ENCODE peak calls at places on chromosomes 2 and 18, in ten cellular contexts. One of them, this sample, is unnamed.
A peak's percentile ranks its signal among the peaks of the same experiment; 100 is the strongest.

GRCh38 chr2:23487735-23488492 is 102.9 kb downstream of the KLHL29 start:
- DNase-seq in hepatocyte: no peak
- DNase-seq in CD8-positive, alpha-beta T cell: no peak
- DNase-seq in uterus: no peak
- DNase-seq in esophagus squamous epithelium: no peak
- DNase-seq in breast epithelium: no peak
- DNase-seq in GM23338: no peak
- DNase-seq in Panc1: no peak
- DNase-seq in endodermal cell: no peak
- DNase-seq in cardiac muscle cell: no peak
- DNase-seq in this sample: peak; percentile 25

GRCh38 chr2:215737496-215737895 is 275.9 kb downstream of the MREG start:
- DNase-seq in hepatocyte: no peak
- DNase-seq in CD8-positive, alpha-beta T cell: no peak
- DNase-seq in uterus: no peak
- DNase-seq in esophagus squamous epithelium: no peak
- DNase-seq in breast epithelium: no peak
- DNase-seq in GM23338: peak; percentile 74
- DNase-seq in Panc1: no peak
- DNase-seq in endodermal cell: peak; percentile 79
- DNase-seq in cardiac muscle cell: no peak
- DNase-seq in this sample: no peak

GRCh38 chr2:69118609-69119008 is 105.6 kb downstream of the ANTXR1 start:
- DNase-seq in hepatocyte: no peak
- DNase-seq in CD8-positive, alpha-beta T cell: no peak
- DNase-seq in uterus: no peak
- DNase-seq in esophagus squamous epithelium: no peak
- DNase-seq in breast epithelium: no peak
- DNase-seq in GM23338: no peak
- DNase-seq in Panc1: no peak
- DNase-seq in endodermal cell: peak; percentile 30
- DNase-seq in cardiac muscle cell: no peak
- DNase-seq in this sample: no peak

GRCh38 chr2:196233033-196233807 is 61.8 kb upstream of the STK17B start:
- DNase-seq in hepatocyte: peak; percentile 46
- DNase-seq in CD8-positive, alpha-beta T cell: no peak
- DNase-seq in uterus: no peak
- DNase-seq in esophagus squamous epithelium: no peak
- DNase-seq in breast epithelium: peak; percentile 82
- DNase-seq in GM23338: no peak
- DNase-seq in Panc1: no peak
- DNase-seq in endodermal cell: no peak
- DNase-seq in cardiac muscle cell: no peak
- DNase-seq in this sample: no peak

GRCh38 chr18:79524181-79525078 is 128.7 kb downstream of the NFATC1 start:
- DNase-seq in hepatocyte: no peak
- DNase-seq in CD8-positive, alpha-beta T cell: peak; percentile 45
- DNase-seq in uterus: no peak
- DNase-seq in esophagus squamous epithelium: no peak
- DNase-seq in breast epithelium: no peak
- DNase-seq in GM23338: no peak
- DNase-seq in Panc1: no peak
- DNase-seq in endodermal cell: peak; percentile 46
- DNase-seq in cardiac muscle cell: no peak
- DNase-seq in this sample: no peak

GRCh38 chr2:9980520-9980919 is 29.0 kb downstream of the GRHL1 start:
- DNase-seq in hepatocyte: no peak
- DNase-seq in CD8-positive, alpha-beta T cell: no peak
- DNase-seq in uterus: no peak
- DNase-seq in esophagus squamous epithelium: no peak
- DNase-seq in breast epithelium: no peak
- DNase-seq in GM23338: no peak
- DNase-seq in Panc1: no peak
- DNase-seq in endodermal cell: no peak
- DNase-seq in cardiac muscle cell: no peak
- DNase-seq in this sample: no peak

GRCh38 chr2:54240515-54241219 is 15.4 kb downstream of the TSPYL6 start:
- DNase-seq in hepatocyte: no peak
- DNase-seq in CD8-positive, alpha-beta T cell: no peak
- DNase-seq in uterus: no peak
- DNase-seq in esophagus squamous epithelium: no peak
- DNase-seq in breast epithelium: no peak
- DNase-seq in GM23338: peak; percentile 64
- DNase-seq in Panc1: no peak
- DNase-seq in endodermal cell: peak; percentile 56
- DNase-seq in cardiac muscle cell: no peak
- DNase-seq in this sample: no peak

GRCh38 chr18:57901819-57902600 is 98.9 kb upstream of the ATP8B1 start:
- DNase-seq in hepatocyte: peak; percentile 66
- DNase-seq in CD8-positive, alpha-beta T cell: no peak
- DNase-seq in uterus: no peak
- DNase-seq in esophagus squamous epithelium: no peak
- DNase-seq in breast epithelium: no peak
- DNase-seq in GM23338: peak; percentile 10
- DNase-seq in Panc1: no peak
- DNase-seq in endodermal cell: no peak
- DNase-seq in cardiac muscle cell: no peak
- DNase-seq in this sample: no peak

GRCh38 chr18:24497052-24497754 is 36.8 kb downstream of the HRH4 start:
- DNase-seq in hepatocyte: no peak
- DNase-seq in CD8-positive, alpha-beta T cell: no peak
- DNase-seq in uterus: no peak
- DNase-seq in esophagus squamous epithelium: no peak
- DNase-seq in breast epithelium: no peak
- DNase-seq in GM23338: no peak
- DNase-seq in Panc1: no peak
- DNase-seq in endodermal cell: no peak
- DNase-seq in cardiac muscle cell: no peak
- DNase-seq in this sample: no peak

DNA sequence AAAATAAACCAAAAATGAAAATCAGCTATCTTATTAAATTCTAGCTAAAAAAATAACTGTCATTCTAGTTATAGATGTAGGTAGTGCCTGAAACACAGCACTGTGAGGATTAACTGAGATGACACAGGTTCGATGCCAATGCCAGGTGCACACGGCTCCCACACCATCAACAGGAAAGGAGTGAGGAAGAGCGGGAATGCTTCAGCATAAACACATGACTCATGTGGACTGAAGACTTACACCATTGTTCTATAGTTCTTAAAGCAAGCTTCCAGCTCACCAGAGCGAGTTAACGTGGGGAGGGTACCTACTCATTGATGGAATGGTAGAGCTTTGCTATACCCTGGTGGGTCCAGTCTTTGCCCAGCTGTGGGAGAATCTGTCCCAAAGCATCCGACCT is 76.7 kb downstream of the EMILIN2 start:
- DNase-seq in hepatocyte: no peak
- DNase-seq in CD8-positive, alpha-beta T cell: no peak
- DNase-seq in uterus: no peak
- DNase-seq in esophagus squamous epithelium: no peak
- DNase-seq in breast epithelium: no peak
- DNase-seq in GM23338: no peak
- DNase-seq in Panc1: no peak
- DNase-seq in endodermal cell: no peak
- DNase-seq in cardiac muscle cell: no peak
- DNase-seq in this sample: no peak
- H3K36me3 ChIP-seq in hepatocyte: peaks cover 3% of the 10 kb centered on the region
- H3K36me3 ChIP-seq in CD8-positive, alpha-beta T cell: peaks cover 88% of the 10 kb centered on the region
- H3K36me3 ChIP-seq in uterus: no peaks in the 10 kb centered on the region
- H3K36me3 ChIP-seq in esophagus squamous epithelium: no peaks in the 10 kb centered on the region
- H3K36me3 ChIP-seq in breast epithelium: peaks cover 5% of the 10 kb centered on the region
- H3K36me3 ChIP-seq in GM23338: peaks cover 5% of the 10 kb centered on the region
- H3K36me3 ChIP-seq in Panc1: peaks cover 10% of the 10 kb centered on the region
- H3K36me3 ChIP-seq in endodermal cell: peaks cover 45% of the 10 kb centered on the region
- H3K36me3 ChIP-seq in cardiac muscle cell: peaks cover 54% of the 10 kb centered on the region
- H3K36me3 ChIP-seq in this sample: no peaks in the 10 kb centered on the region

GRCh38 chr2:230875347-230876315 is 10.9 kb downstream of the ITM2C start:
- DNase-seq in hepatocyte: no peak
- DNase-seq in CD8-positive, alpha-beta T cell: no peak
- DNase-seq in uterus: no peak
- DNase-seq in esophagus squamous epithelium: no peak
- DNase-seq in breast epithelium: no peak
- DNase-seq in GM23338: no peak
- DNase-seq in Panc1: no peak
- DNase-seq in endodermal cell: peak; percentile 33
- DNase-seq in cardiac muscle cell: no peak
- DNase-seq in this sample: no peak

GRCh38 chr2:230872968-230873669 is 8.4 kb downstream of the ITM2C start:
- DNase-seq in hepatocyte: no peak
- DNase-seq in CD8-positive, alpha-beta T cell: no peak
- DNase-seq in uterus: no peak
- DNase-seq in esophagus squamous epithelium: no peak
- DNase-seq in breast epithelium: no peak
- DNase-seq in GM23338: no peak
- DNase-seq in Panc1: no peak
- DNase-seq in endodermal cell: peak; percentile 32
- DNase-seq in cardiac muscle cell: no peak
- DNase-seq in this sample: no peak

GRCh38 chr2:230873670-230874401 is 9.1 kb downstream of the ITM2C start:
- DNase-seq in hepatocyte: no peak
- DNase-seq in CD8-positive, alpha-beta T cell: no peak
- DNase-seq in uterus: no peak
- DNase-seq in esophagus squamous epithelium: no peak
- DNase-seq in breast epithelium: no peak
- DNase-seq in GM23338: no peak
- DNase-seq in Panc1: no peak
- DNase-seq in endodermal cell: peak; percentile 24
- DNase-seq in cardiac muscle cell: no peak
- DNase-seq in this sample: no peak

GRCh38 chr2:230874876-230875275 is 10.1 kb downstream of the ITM2C start:
- DNase-seq in hepatocyte: no peak
- DNase-seq in CD8-positive, alpha-beta T cell: no peak
- DNase-seq in uterus: no peak
- DNase-seq in esophagus squamous epithelium: no peak
- DNase-seq in breast epithelium: no peak
- DNase-seq in GM23338: no peak
- DNase-seq in Panc1: no peak
- DNase-seq in endodermal cell: peak; percentile 17
- DNase-seq in cardiac muscle cell: no peak
- DNase-seq in this sample: no peak

DNA sequence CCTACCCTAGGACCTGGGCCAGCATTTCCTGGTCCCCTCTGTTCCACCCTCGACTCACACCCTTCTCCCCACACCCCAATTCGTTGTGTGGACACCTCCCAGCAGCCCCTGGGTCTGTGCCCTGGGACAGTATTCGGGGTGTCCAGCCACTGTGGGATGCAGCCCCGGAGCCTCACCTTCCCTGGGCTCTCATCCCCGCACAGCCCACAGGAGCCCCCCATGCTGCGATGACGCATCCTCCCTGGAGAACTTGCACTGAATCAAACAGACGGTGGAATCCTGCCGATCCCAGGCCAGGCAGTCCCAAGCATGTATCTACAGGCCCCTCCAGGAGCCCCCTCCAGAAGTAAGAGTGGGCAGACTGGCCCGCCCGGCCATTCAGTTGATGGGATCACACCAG is 9.7 kb downstream of the ITM2C start:
- DNase-seq in hepatocyte: no peak
- DNase-seq in CD8-positive, alpha-beta T cell: no peak
- DNase-seq in uterus: no peak
- DNase-seq in esophagus squamous epithelium: no peak
- DNase-seq in breast epithelium: no peak
- DNase-seq in GM23338: no peak
- DNase-seq in Panc1: no peak
- DNase-seq in endodermal cell: peak; percentile 27
- DNase-seq in cardiac muscle cell: no peak
- DNase-seq in this sample: no peak
- H3K4me1 ChIP-seq in hepatocyte: peaks cover 37% of the 10 kb centered on the region
- H3K4me1 ChIP-seq in CD8-positive, alpha-beta T cell: peaks cover 46% of the 10 kb centered on the region
- H3K4me1 ChIP-seq in uterus: no peaks in the 10 kb centered on the region
- H3K4me1 ChIP-seq in esophagus squamous epithelium: peaks cover 42% of the 10 kb centered on the region
- H3K4me1 ChIP-seq in breast epithelium: no peaks in the 10 kb centered on the region
- H3K4me1 ChIP-seq in GM23338: peaks cover 28% of the 10 kb centered on the region
- H3K4me1 ChIP-seq in Panc1: peaks cover 26% of the 10 kb centered on the region
- H3K4me1 ChIP-seq in endodermal cell: peaks cover 24% of the 10 kb centered on the region
- H3K4me1 ChIP-seq in cardiac muscle cell: peaks cover 32% of the 10 kb centered on the region
- H3K4me1 ChIP-seq in this sample: peaks cover 19% of the 10 kb centered on the region

GRCh38 chr2:163698857-163699256 is 37.0 kb downstream of the FIGN start:
- DNase-seq in hepatocyte: no peak
- DNase-seq in CD8-positive, alpha-beta T cell: no peak
- DNase-seq in uterus: no peak
- DNase-seq in esophagus squamous epithelium: no peak
- DNase-seq in breast epithelium: no peak
- DNase-seq in GM23338: peak; percentile 88
- DNase-seq in Panc1: no peak
- DNase-seq in endodermal cell: peak; percentile 82
- DNase-seq in cardiac muscle cell: peak; percentile 38
- DNase-seq in this sample: no peak
- TF ChIP-seq CTCF in hepatocyte: no peak
- TF ChIP-seq CTCF in CD8-positive, alpha-beta T cell: no peak
- TF ChIP-seq CTCF in uterus: no peak
- TF ChIP-seq CTCF in esophagus squamous epithelium: no peak
- TF ChIP-seq CTCF in breast epithelium: no peak
- TF ChIP-seq CTCF in GM23338: no peak
- TF ChIP-seq CTCF in Panc1: no peak
- TF ChIP-seq CTCF in endodermal cell: peak; percentile 62
- TF ChIP-seq CTCF in cardiac muscle cell: no peak
- TF ChIP-seq CTCF in this sample: no peak

DNA sequence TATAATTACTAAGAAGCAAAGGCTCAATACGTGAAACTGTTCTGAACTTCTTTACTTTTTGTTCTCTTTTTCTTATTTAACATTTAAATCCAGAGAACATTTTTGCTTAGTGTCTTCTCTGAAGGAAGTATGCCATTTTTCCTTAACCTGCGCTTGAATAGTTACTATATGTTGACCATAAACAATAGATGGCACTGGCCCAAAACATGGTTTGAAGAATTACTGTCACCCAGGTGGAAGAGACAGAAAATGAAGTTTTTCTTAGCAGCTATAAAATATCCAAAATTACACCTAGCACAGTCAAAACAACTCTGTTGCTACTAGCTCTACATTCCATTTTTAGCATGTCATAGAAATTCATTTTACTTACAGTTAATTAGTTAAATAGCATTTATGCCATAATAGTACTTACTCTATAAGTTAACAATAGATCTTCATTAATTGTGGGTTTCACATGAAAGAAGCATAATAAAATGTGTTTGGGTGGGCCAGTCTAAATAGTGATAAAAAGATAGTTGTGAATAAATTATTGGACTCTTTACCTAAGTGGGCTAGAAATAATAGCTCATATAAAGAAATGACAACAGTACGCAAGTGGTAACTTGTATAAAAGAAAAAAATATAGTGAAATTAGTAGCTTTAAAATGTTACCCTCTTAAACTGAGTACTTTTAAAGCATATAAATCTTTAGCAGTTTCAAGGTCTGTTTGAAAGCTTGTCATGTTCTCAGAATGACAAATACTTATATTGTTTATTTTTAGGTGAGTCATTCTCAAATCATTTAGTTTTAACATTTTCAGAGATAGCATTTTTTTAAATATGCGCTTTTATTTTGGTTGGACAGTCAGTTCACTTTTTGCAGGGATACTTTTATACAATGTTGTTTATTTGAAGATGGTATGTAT is 3.7 kb downstream of the ETAA1 start:
- DNase-seq in hepatocyte: no peak
- DNase-seq in CD8-positive, alpha-beta T cell: no peak
- DNase-seq in uterus: no peak
- DNase-seq in esophagus squamous epithelium: no peak
- DNase-seq in breast epithelium: no peak
- DNase-seq in GM23338: no peak
- DNase-seq in Panc1: no peak
- DNase-seq in endodermal cell: no peak
- DNase-seq in cardiac muscle cell: no peak
- DNase-seq in this sample: no peak
- H3K36me3 ChIP-seq in hepatocyte: no peaks in the 10 kb centered on the region
- H3K36me3 ChIP-seq in CD8-positive, alpha-beta T cell: peaks cover 13% of the 10 kb centered on the region
- H3K36me3 ChIP-seq in uterus: no peaks in the 10 kb centered on the region
- H3K36me3 ChIP-seq in esophagus squamous epithelium: no peaks in the 10 kb centered on the region
- H3K36me3 ChIP-seq in breast epithelium: peaks cover 5% of the 10 kb centered on the region
- H3K36me3 ChIP-seq in GM23338: peaks cover 36% of the 10 kb centered on the region
- H3K36me3 ChIP-seq in Panc1: peaks cover 25% of the 10 kb centered on the region
- H3K36me3 ChIP-seq in endodermal cell: peaks cover 36% of the 10 kb centered on the region
- H3K36me3 ChIP-seq in cardiac muscle cell: peaks cover 40% of the 10 kb centered on the region
- H3K36me3 ChIP-seq in this sample: peaks cover 28% of the 10 kb centered on the region

GRCh38 chr2:42928692-42929576 is 136.6 kb upstream of the HAAO start:
- DNase-seq in hepatocyte: peak; percentile 78
- DNase-seq in CD8-positive, alpha-beta T cell: no peak
- DNase-seq in uterus: no peak
- DNase-seq in esophagus squamous epithelium: no peak
- DNase-seq in breast epithelium: no peak
- DNase-seq in GM23338: peak; percentile 86
- DNase-seq in Panc1: no peak
- DNase-seq in endodermal cell: peak; percentile 88
- DNase-seq in cardiac muscle cell: peak; percentile 53
- DNase-seq in this sample: no peak
- H3K4me1 ChIP-seq in hepatocyte: peaks cover 93% of the 10 kb centered on the region
- H3K4me1 ChIP-seq in CD8-positive, alpha-beta T cell: no peaks in the 10 kb centered on the region
- H3K4me1 ChIP-seq in uterus: peaks cover 34% of the 10 kb centered on the region
- H3K4me1 ChIP-seq in esophagus squamous epithelium: peaks cover 100% of the 10 kb centered on the region
- H3K4me1 ChIP-seq in breast epithelium: peaks cover 76% of the 10 kb centered on the region
- H3K4me1 ChIP-seq in GM23338: peaks cover 57% of the 10 kb centered on the region
- H3K4me1 ChIP-seq in Panc1: peaks cover 3% of the 10 kb centered on the region
- H3K4me1 ChIP-seq in endodermal cell: peaks cover 63% of the 10 kb centered on the region
- H3K4me1 ChIP-seq in cardiac muscle cell: peaks cover 53% of the 10 kb centered on the region
- H3K4me1 ChIP-seq in this sample: peaks cover 78% of the 10 kb centered on the region

This sample was measured in left lung.